ENCODE peak calls at places on chromosomes 5 and 9, in seven cellular contexts. W, I, D, X, C, H and O are unnamed samples.

GRCh38 chr9:15510789-15511575 is at the start of gene PSIP1:
- DNase-seq in W (peak; percentile 65), I (peak; percentile 85), D (peak; percentile 69), X (peak; percentile 57), C (peak; percentile 69), H (peak; percentile 90), O (peak; percentile 21)

GRCh38 chr5:140647042-140647341 is 438 bp downstream of the NDUFA2 start:
- DNase-seq in W (no peak), I (no peak), D (no peak), X (no peak), C (no peak), H (no peak), O (no peak)

GRCh38 chr5:6145616-6146237 is 232.6 kb downstream of the MED10 start:
- DNase-seq in W (no peak), I (no peak), D (no peak), X (no peak), C (no peak), H (no peak), O (no peak)

GRCh38 chr9:89497978-89498844 is at the start of gene SEMA4D:
- DNase-seq in W (peak; percentile 53), I (no peak), D (peak; percentile 77), X (no peak), C (peak; percentile 21), H (peak; percentile 95), O (peak; percentile 72)

GRCh38 chr9:111037744-111038335 is 430 bp downstream of the LPAR1 start:
- DNase-seq in W (peak; percentile 3), I (no peak), D (no peak), X (peak; percentile 6), C (no peak), H (peak; percentile 86), O (no peak)

GRCh38 chr9:113350937-113351336 is 1.6 kb downstream of the BSPRY start:
- DNase-seq in W (no peak), I (peak; percentile 35), D (no peak), X (no peak), C (no peak), H (no peak), O (no peak)

GRCh38 chr5:72602696-72603685 is 95.8 kb upstream of the ZNF366 start:
- DNase-seq in W (no peak), I (no peak), D (no peak), X (no peak), C (no peak), H (no peak), O (no peak)

GRCh38 chr5:60161340-60161934 is 267.9 kb upstream of the PDE4D start:
- DNase-seq in W (peak; percentile 8), I (peak; percentile 4), D (no peak), X (peak; percentile 3), C (no peak), H (peak; percentile 42), O (peak; percentile 65)

GRCh38 chr9:106798021-106798799 is 64.8 kb upstream of the ZNF462 start:
- DNase-seq in W (no peak), I (no peak), D (no peak), X (no peak), C (no peak), H (no peak), O (no peak)

GRCh38 chr9:123460091-123460490 is 104.1 kb downstream of the CRB2 start:
- DNase-seq in W (no peak), I (no peak), D (no peak), X (no peak), C (no peak), H (no peak), O (no peak)
- TF ChIP-seq JUND in W (no peak), I (no peak), D (no peak), X (no peak), C (no peak), H (no peak), O (no peak)

GRCh38 chr5:159459132-159459627 is 128.9 kb upstream of the IL12B start:
- DNase-seq in W (no peak), I (no peak), D (no peak), X (no peak), C (no peak), H (no peak), O (no peak)

GRCh38 chr5:159465604-159466003 is 135.3 kb upstream of the IL12B start:
- DNase-seq in W (no peak), I (no peak), D (no peak), X (no peak), C (no peak), H (no peak), O (peak; percentile 26)

GRCh38 chr5:159467666-159468065 is 137.4 kb upstream of the IL12B start:
- DNase-seq in W (no peak), I (no peak), D (no peak), X (no peak), C (no peak), H (no peak), O (no peak)

GRCh38 chr5:159459951-159460538 is 129.8 kb upstream of the IL12B start:
- DNase-seq in W (no peak), I (no peak), D (no peak), X (no peak), C (no peak), H (no peak), O (no peak)

GRCh38 chr5:159463590-159464321 is 133.5 kb upstream of the IL12B start:
- DNase-seq in W (no peak), I (no peak), D (no peak), X (peak; percentile 89), C (no peak), H (no peak), O (no peak)
- TF ChIP-seq JUND in W (peak; percentile 12), I (no peak), D (peak; percentile 18), X (peak; percentile 98), C (no peak), H (peak; percentile 68), O (no peak)

GRCh38 chr5:137097203-137097602 is 401.9 kb downstream of the SPOCK1 start:
- DNase-seq in W (no peak), I (no peak), D (no peak), X (no peak), C (no peak), H (no peak), O (no peak)
- TF ChIP-seq JUND in W (no peak), I (no peak), D (no peak), X (no peak), C (no peak), H (no peak), O (no peak)

GRCh38 chr9:85900504-85901201 is 40.3 kb upstream of the NAA35 start:
- DNase-seq in W (peak; percentile 37), I (no peak), D (peak; percentile 13), X (no peak), C (peak; percentile 10), H (peak; percentile 38), O (peak; percentile 42)
- TF ChIP-seq JUND in W (no peak), I (no peak), D (no peak), X (no peak), C (no peak), H (no peak), O (no peak)

GRCh38 chr5:76380346-76381074 is 22.6 kb upstream of the IQGAP2 start:
- DNase-seq in W (no peak), I (no peak), D (no peak), X (no peak), C (no peak), H (no peak), O (no peak)
- TF ChIP-seq JUND in W (no peak), I (no peak), D (no peak), X (no peak), C (no peak), H (no peak), O (no peak)

GRCh38 chr9:38138276-38138675 is 69.2 kb upstream of the SHB start:
- DNase-seq in W (no peak), I (no peak), D (no peak), X (no peak), C (no peak), H (no peak), O (no peak)

GRCh38 chr9:38144421-38144820 is 75.4 kb upstream of the SHB start:
- DNase-seq in W (no peak), I (no peak), D (no peak), X (no peak), C (no peak), H (peak; percentile 34), O (no peak)

GRCh38 chr9:38141751-38142150 is 72.7 kb upstream of the SHB start:
- DNase-seq in W (no peak), I (no peak), D (no peak), X (no peak), C (no peak), H (no peak), O (no peak)

GRCh38 chr9:38145526-38146053 is 76.6 kb upstream of the SHB start:
- DNase-seq in W (no peak), I (no peak), D (no peak), X (no peak), C (no peak), H (no peak), O (no peak)

DNA sequence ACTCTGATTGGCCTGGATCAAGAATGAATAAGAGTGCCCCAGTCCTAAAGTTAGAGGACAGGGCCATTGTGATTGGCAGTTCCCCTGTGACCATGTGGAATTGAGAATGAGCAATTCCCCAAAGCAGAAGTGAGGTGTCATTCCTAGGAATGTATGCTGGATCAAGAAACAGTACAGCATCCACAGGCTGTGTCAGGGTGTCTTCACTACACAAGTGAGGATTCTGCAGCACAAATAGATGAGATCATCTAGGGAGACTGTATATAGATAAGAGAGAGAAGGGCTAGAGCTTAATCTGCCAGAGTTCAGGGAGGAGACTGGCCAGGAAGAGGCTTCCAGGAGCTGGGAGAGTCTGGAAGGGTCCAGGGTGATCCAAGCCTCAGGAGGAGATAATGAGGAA is 73.2 kb upstream of the SHB start:
- DNase-seq in W (no peak), I (no peak), D (no peak), X (no peak), C (no peak), H (no peak), O (no peak)
- TF ChIP-seq JUND in W (no peak), I (no peak), D (no peak), X (no peak), C (no peak), H (peak; percentile 14), O (no peak)

GRCh38 chr5:1545798-1546355 is 22.1 kb upstream of the LPCAT1 start:
- DNase-seq in W (no peak), I (no peak), D (no peak), X (no peak), C (no peak), H (no peak), O (no peak)

GRCh38 chr5:1545126-1545797 is 21.5 kb upstream of the LPCAT1 start:
- DNase-seq in W (no peak), I (no peak), D (no peak), X (no peak), C (no peak), H (no peak), O (no peak)

GRCh38 chr5:1547655-1548054 is 23.9 kb upstream of the LPCAT1 start:
- DNase-seq in W (no peak), I (no peak), D (no peak), X (no peak), C (no peak), H (no peak), O (no peak)

GRCh38 chr5:1547236-1547635 is 23.5 kb upstream of the LPCAT1 start:
- DNase-seq in W (no peak), I (no peak), D (no peak), X (no peak), C (no peak), H (no peak), O (no peak)

GRCh38 chr5:1546556-1546955 is 22.8 kb upstream of the LPCAT1 start:
- DNase-seq in W (no peak), I (no peak), D (no peak), X (no peak), C (no peak), H (no peak), O (no peak)
- TF ChIP-seq JUND in W (no peak), I (no peak), D (no peak), X (no peak), C (no peak), H (no peak), O (no peak)

GRCh38 chr5:131198625-131199024 is 27.9 kb downstream of the LYRM7 start:
- DNase-seq in W (no peak), I (no peak), D (no peak), X (no peak), C (no peak), H (no peak), O (no peak)
- TF ChIP-seq JUND in W (no peak), I (no peak), D (no peak), X (no peak), C (no peak), H (no peak), O (no peak)